ENCODE peak calls at places on chromosomes 1 and 21, in five cellular contexts. One of them, this sample, is unnamed.

GRCh38 chr1:15337656-15338402 is 71.9 kb upstream of the EFHD2 start:
- DNase-seq in H9: no peak
- DNase-seq in H1: no peak
- DNase-seq in trophoblast cell: peak
- DNase-seq in neuronal stem cell: no peak
- DNase-seq in this sample: peak

GRCh38 chr1:155951753-155952504 is 10.5 kb downstream of the RXFP4 start:
- DNase-seq in trophoblast cell: no peak
- DNase-seq in H9: no peak
- DNase-seq in H1: no peak
- DNase-seq in neuronal stem cell: no peak
- DNase-seq in this sample: no peak

GRCh38 chr1:244920911-244921310 is 56.6 kb upstream of the HNRNPU start:
- DNase-seq in trophoblast cell: peak
- DNase-seq in neuronal stem cell: no peak
- DNase-seq in H1: no peak
- DNase-seq in H9: no peak
- DNase-seq in this sample: peak

GRCh38 chr1:32240140-32240951 is 6.7 kb upstream of the FAM167B start:
- DNase-seq in H9: peak
- DNase-seq in H1: peak
- DNase-seq in trophoblast cell: peak
- DNase-seq in neuronal stem cell: peak
- DNase-seq in this sample: peak

GRCh38 chr1:8276173-8276914 is 41.6 kb upstream of the SLC45A1 start:
- DNase-seq in H1: no peak
- DNase-seq in trophoblast cell: no peak
- DNase-seq in neuronal stem cell: no peak
- DNase-seq in H9: no peak
- DNase-seq in this sample: peak

GRCh38 chr1:37765937-37766664 is 1.2 kb upstream of the EPHA10 start:
- DNase-seq in H9: peak
- DNase-seq in neuronal stem cell: no peak
- DNase-seq in trophoblast cell: no peak
- DNase-seq in H1: no peak
- DNase-seq in this sample: no peak

GRCh38 chr1:246631426-246631825 is 65.2 kb downstream of the CNST start:
- DNase-seq in H1: no peak
- DNase-seq in neuronal stem cell: no peak
- DNase-seq in H9: no peak
- DNase-seq in trophoblast cell: peak
- DNase-seq in this sample: peak

GRCh38 chr1:90027281-90027680 is 32.4 kb downstream of the ZNF326 start:
- DNase-seq in trophoblast cell: no peak
- DNase-seq in H1: no peak
- DNase-seq in H9: no peak
- DNase-seq in neuronal stem cell: no peak
- DNase-seq in this sample: no peak

GRCh38 chr1:21574464-21575151 is 65.4 kb downstream of the ALPL start:
- DNase-seq in neuronal stem cell: peak
- DNase-seq in trophoblast cell: no peak
- DNase-seq in H9: peak
- DNase-seq in H1: peak
- DNase-seq in this sample: peak

GRCh38 chr1:186557147-186557777 is 96.3 kb upstream of the PDC start:
- DNase-seq in H9: no peak
- DNase-seq in trophoblast cell: no peak
- DNase-seq in neuronal stem cell: no peak
- DNase-seq in H1: no peak
- DNase-seq in this sample: no peak

GRCh38 chr1:23424171-23424959 is at the start of gene TCEA3:
- DNase-seq in neuronal stem cell: no peak
- DNase-seq in H9: peak
- DNase-seq in H1: no peak
- DNase-seq in trophoblast cell: peak
- DNase-seq in this sample: peak

GRCh38 chr1:156801409-156802121 is 15.1 kb downstream of the SH2D2A start:
- DNase-seq in neuronal stem cell: no peak
- DNase-seq in H1: no peak
- DNase-seq in trophoblast cell: no peak
- DNase-seq in H9: no peak
- DNase-seq in this sample: peak

GRCh38 chr1:31717341-31717740 is 13.5 kb upstream of the COL16A1 start:
- DNase-seq in trophoblast cell: peak
- DNase-seq in H9: no peak
- DNase-seq in H1: no peak
- DNase-seq in neuronal stem cell: no peak
- DNase-seq in this sample: no peak

GRCh38 chr1:106584663-106585062 is 471.8 kb upstream of the PRMT6 start:
- DNase-seq in trophoblast cell: no peak
- DNase-seq in H1: no peak
- DNase-seq in neuronal stem cell: no peak
- DNase-seq in H9: no peak
- DNase-seq in this sample: no peak

GRCh38 chr1:69662321-69662720 is 94.6 kb downstream of the LRRC7 start:
- DNase-seq in H1: no peak
- DNase-seq in neuronal stem cell: no peak
- DNase-seq in H9: no peak
- DNase-seq in trophoblast cell: no peak
- DNase-seq in this sample: no peak

GRCh38 chr1:108478429-108479015 is 28.4 kb downstream of the NBPF6 start:
- DNase-seq in trophoblast cell: no peak
- DNase-seq in H9: no peak
- DNase-seq in neuronal stem cell: no peak
- DNase-seq in H1: no peak
- DNase-seq in this sample: no peak

GRCh38 chr1:217482356-217483102 is 148.4 kb downstream of the GPATCH2 start:
- DNase-seq in H1: no peak
- DNase-seq in H9: no peak
- DNase-seq in neuronal stem cell: no peak
- DNase-seq in trophoblast cell: no peak
- DNase-seq in this sample: peak

GRCh38 chr1:221256773-221257172 is 377.5 kb downstream of the HLX start:
- DNase-seq in trophoblast cell: no peak
- DNase-seq in H1: no peak
- DNase-seq in H9: no peak
- DNase-seq in neuronal stem cell: no peak
- DNase-seq in this sample: no peak

GRCh38 chr21:41917531-41917930 is 36.3 kb downstream of the C2CD2 start:
- DNase-seq in neuronal stem cell: no peak
- DNase-seq in H9: no peak
- DNase-seq in trophoblast cell: no peak
- DNase-seq in H1: no peak
- DNase-seq in this sample: no peak

GRCh38 chr1:240294566-240294965 is 202.9 kb downstream of the FMN2 start:
- DNase-seq in H9: peak
- DNase-seq in neuronal stem cell: peak
- DNase-seq in H1: peak
- DNase-seq in trophoblast cell: no peak
- DNase-seq in this sample: no peak

GRCh38 chr1:22318279-22318983 is 133.2 kb upstream of the ZBTB40 start:
- DNase-seq in H9: peak
- DNase-seq in H1: no peak
- DNase-seq in trophoblast cell: peak
- DNase-seq in neuronal stem cell: peak
- DNase-seq in this sample: no peak

GRCh38 chr1:51559501-51559900 is 40.4 kb upstream of the EPS15 start:
- DNase-seq in H9: no peak
- DNase-seq in H1: no peak
- DNase-seq in neuronal stem cell: no peak
- DNase-seq in trophoblast cell: no peak
- DNase-seq in this sample: no peak

GRCh38 chr1:42613803-42614131 is 44.5 kb upstream of the PPIH start:
- DNase-seq in H1: no peak
- DNase-seq in H9: no peak
- DNase-seq in neuronal stem cell: no peak
- DNase-seq in trophoblast cell: peak
- DNase-seq in this sample: no peak

GRCh38 chr1:229349463-229350385 is 6.9 kb upstream of the CCSAP start:
- DNase-seq in H1: no peak
- DNase-seq in neuronal stem cell: no peak
- DNase-seq in H9: no peak
- DNase-seq in trophoblast cell: peak
- DNase-seq in this sample: no peak

GRCh38 chr1:107933736-107934135 is 31.2 kb downstream of the VAV3 start:
- DNase-seq in trophoblast cell: no peak
- DNase-seq in H1: no peak
- DNase-seq in H9: no peak
- DNase-seq in neuronal stem cell: no peak
- DNase-seq in this sample: no peak

GRCh38 chr1:199954701-199955100 is 72.8 kb upstream of the NR5A2 start:
- DNase-seq in H1: no peak
- DNase-seq in H9: peak
- DNase-seq in trophoblast cell: no peak
- DNase-seq in neuronal stem cell: no peak
- DNase-seq in this sample: no peak

GRCh38 chr21:25901580-25901979 is 166.8 kb downstream of the GABPA start:
- DNase-seq in H9: no peak
- DNase-seq in trophoblast cell: no peak
- DNase-seq in neuronal stem cell: no peak
- DNase-seq in H1: no peak
- DNase-seq in this sample: no peak

GRCh38 chr1:19179597-19180271 is 30.3 kb downstream of the UBR4 start:
- DNase-seq in neuronal stem cell: no peak
- DNase-seq in trophoblast cell: peak
- DNase-seq in H9: no peak
- DNase-seq in H1: no peak
- DNase-seq in this sample: peak

GRCh38 chr1:160639652-160640051 is 7.2 kb downstream of the SLAMF1 start:
- DNase-seq in neuronal stem cell: no peak
- DNase-seq in H1: no peak
- DNase-seq in trophoblast cell: no peak
- DNase-seq in H9: no peak
- DNase-seq in this sample: no peak

GRCh38 chr1:63024132-63024531 is 240.2 kb downstream of the ATG4C start:
- DNase-seq in trophoblast cell: no peak
- DNase-seq in H9: no peak
- DNase-seq in H1: no peak
- DNase-seq in neuronal stem cell: no peak
- DNase-seq in this sample: no peak

GRCh38 chr1:74681001-74681400 is 7.4 kb upstream of the ERICH3 start:
- DNase-seq in trophoblast cell: no peak
- DNase-seq in neuronal stem cell: no peak
- DNase-seq in H1: no peak
- DNase-seq in H9: no peak
- DNase-seq in this sample: no peak

GRCh38 chr1:26493905-26494304 is 21.7 kb downstream of the HMGN2 start:
- DNase-seq in H1: no peak
- DNase-seq in neuronal stem cell: no peak
- DNase-seq in trophoblast cell: no peak
- DNase-seq in H9: no peak
- DNase-seq in this sample: no peak

GRCh38 chr1:26493267-26493666 is 21.0 kb downstream of the HMGN2 start:
- DNase-seq in neuronal stem cell: no peak
- DNase-seq in trophoblast cell: no peak
- DNase-seq in H9: no peak
- DNase-seq in H1: no peak
- DNase-seq in this sample: no peak

GRCh38 chr1:26496881-26497280 is 24.6 kb downstream of the HMGN2 start:
- DNase-seq in neuronal stem cell: no peak
- DNase-seq in H9: no peak
- DNase-seq in trophoblast cell: no peak
- DNase-seq in H1: no peak
- DNase-seq in this sample: peak

GRCh38 chr1:26500488-26501175 is 28.4 kb downstream of the HMGN2 start:
- DNase-seq in neuronal stem cell: peak
- DNase-seq in trophoblast cell: peak
- DNase-seq in H1: peak
- DNase-seq in H9: peak
- DNase-seq in this sample: peak

GRCh38 chr1:26498894-26499293 is 26.7 kb downstream of the HMGN2 start:
- DNase-seq in H1: no peak
- DNase-seq in trophoblast cell: no peak
- DNase-seq in neuronal stem cell: no peak
- DNase-seq in H9: no peak
- DNase-seq in this sample: no peak
- H2AFZ ChIP-seq in H1: no peak
- H2AFZ ChIP-seq in trophoblast cell: no peak
- H2AFZ ChIP-seq in neuronal stem cell: no peak
- H2AFZ ChIP-seq in H9: no peak
- H2AFZ ChIP-seq in this sample: no peak

GRCh38 chr1:201090536-201090935 is 21.7 kb downstream of the CACNA1S start:
- DNase-seq in H9: no peak
- DNase-seq in H1: no peak
- DNase-seq in trophoblast cell: no peak
- DNase-seq in neuronal stem cell: no peak
- DNase-seq in this sample: no peak

GRCh38 chr1:201092738-201093137 is 19.5 kb downstream of the CACNA1S start:
- DNase-seq in H1: no peak
- DNase-seq in H9: no peak
- DNase-seq in neuronal stem cell: no peak
- DNase-seq in trophoblast cell: no peak
- DNase-seq in this sample: no peak

GRCh38 chr1:201089621-201090020 is 22.6 kb downstream of the CACNA1S start:
- DNase-seq in H9: no peak
- DNase-seq in neuronal stem cell: peak
- DNase-seq in H1: no peak
- DNase-seq in trophoblast cell: no peak
- DNase-seq in this sample: no peak

GRCh38 chr1:201088901-201089525 is 23.2 kb downstream of the CACNA1S start:
- DNase-seq in neuronal stem cell: no peak
- DNase-seq in H9: no peak
- DNase-seq in H1: no peak
- DNase-seq in trophoblast cell: no peak
- DNase-seq in this sample: no peak

GRCh38 chr1:201091256-201091655 is 21.0 kb downstream of the CACNA1S start:
- DNase-seq in H9: no peak
- DNase-seq in trophoblast cell: no peak
- DNase-seq in neuronal stem cell: no peak
- DNase-seq in H1: no peak
- DNase-seq in this sample: no peak
- H2BK12ac ChIP-seq in H9: no peak
- H2BK12ac ChIP-seq in trophoblast cell: no peak
- H2BK12ac ChIP-seq in neuronal stem cell: no peak
- H2BK12ac ChIP-seq in H1: no peak
- H2BK12ac ChIP-seq in this sample: no peak

GRCh38 chr1:97017895-97018294 is 296.3 kb downstream of the PTBP2 start:
- DNase-seq in neuronal stem cell: peak
- DNase-seq in H9: peak
- DNase-seq in trophoblast cell: peak
- DNase-seq in H1: peak
- DNase-seq in this sample: peak
- H2AFZ ChIP-seq in neuronal stem cell: peak
- H2AFZ ChIP-seq in H9: peak
- H2AFZ ChIP-seq in trophoblast cell: no peak
- H2AFZ ChIP-seq in H1: peak
- H2AFZ ChIP-seq in this sample: no peak

GRCh38 chr1:121413817-121414216 is 229.0 kb downstream of the SRGAP2C start:
- DNase-seq in H9: no peak
- DNase-seq in H1: no peak
- DNase-seq in trophoblast cell: peak
- DNase-seq in neuronal stem cell: no peak
- DNase-seq in this sample: peak

GRCh38 chr1:121418369-121419049 is 233.7 kb downstream of the SRGAP2C start:
- DNase-seq in H9: peak
- DNase-seq in trophoblast cell: no peak
- DNase-seq in H1: no peak
- DNase-seq in neuronal stem cell: no peak
- DNase-seq in this sample: no peak

GRCh38 chr1:121417289-121417955 is 232.6 kb downstream of the SRGAP2C start:
- DNase-seq in H9: no peak
- DNase-seq in trophoblast cell: peak
- DNase-seq in H1: no peak
- DNase-seq in neuronal stem cell: no peak
- DNase-seq in this sample: no peak
- H2BK12ac ChIP-seq in H9: no peak
- H2BK12ac ChIP-seq in trophoblast cell: no peak
- H2BK12ac ChIP-seq in H1: no peak
- H2BK12ac ChIP-seq in neuronal stem cell: no peak
- H2BK12ac ChIP-seq in this sample: no peak

This sample was measured in mesenchymal stem cell.